ENCODE peak calls at places on chromosome 11, in nine cellular contexts. X is adrenal gland, G is thyroid gland, V is endothelial cell of umbilical vein, Z is Peyer's patch, I is heart left ventricle, Y is GM12892, K is lower leg skin, B is NB4. F is an unnamed sample.

GRCh38 chr11:33476945-33477584 is 219.9 kb downstream of the HIPK3 start:
- DNase-seq in K (no peak), G (no peak), I (no peak), B (no peak), Z (no peak), X (peak), V (no peak), Y (no peak), F (no peak)

GRCh38 chr11:116953525-116954284 is 116.3 kb upstream of the APOA1 start:
- DNase-seq in B (no peak), K (no peak), X (no peak), Z (no peak), V (no peak), Y (no peak), G (no peak), I (no peak), F (no peak)

GRCh38 chr11:101129203-101129943 is at the start of gene PGR:
- DNase-seq in Z (no peak), X (peak), I (peak), B (no peak), G (peak), V (no peak), Y (no peak), K (peak), F (no peak)

GRCh38 chr11:37449146-37449545 is 851.1 kb upstream of the RAG2 start:
- DNase-seq in K (peak), X (peak), Z (no peak), G (no peak), Y (no peak), B (peak), I (no peak), V (no peak), F (no peak)

GRCh38 chr11:95544095-95544795 is 245.3 kb downstream of the FAM76B start:
- DNase-seq in X (no peak), Z (no peak), V (no peak), K (no peak), B (no peak), I (no peak), G (no peak), Y (no peak), F (no peak)

GRCh38 chr11:68242616-68243015 is 29.2 kb downstream of the C11orf24 start:
- DNase-seq in K (no peak), V (no peak), B (no peak), I (no peak), Y (no peak), X (no peak), G (no peak), Z (no peak), F (no peak)

GRCh38 chr11:19738124-19738523 is 25.5 kb downstream of the NAV2 start:
- DNase-seq in K (no peak), G (no peak), Y (no peak), I (no peak), V (no peak), Z (no peak), B (no peak), X (no peak), F (no peak)

GRCh38 chr11:42770444-42771065 is 541.2 kb upstream of the API5 start:
- DNase-seq in G (peak), X (peak), I (no peak), K (no peak), Y (peak), B (peak), Z (no peak), V (peak), F (peak)

GRCh38 chr11:111837366-111837891 is 34.0 kb downstream of the ALG9 start:
- DNase-seq in K (no peak), B (no peak), Z (no peak), G (no peak), V (no peak), X (no peak), I (no peak), Y (no peak), F (no peak)

GRCh38 chr11:105915036-105915435 is 107.0 kb downstream of the MSANTD4 start:
- DNase-seq in X (no peak), I (no peak), K (no peak), V (no peak), B (no peak), G (no peak), Y (no peak), Z (no peak), F (no peak)

GRCh38 chr11:120063686-120064340 is 74.1 kb downstream of the TRIM29 start:
- DNase-seq in I (no peak), Y (no peak), B (no peak), G (no peak), X (no peak), V (no peak), Z (no peak), K (no peak), F (no peak)

GRCh38 chr11:122600290-122600689 is 55.2 kb upstream of the UBASH3B start:
- DNase-seq in V (no peak), I (no peak), K (no peak), G (no peak), B (no peak), Y (no peak), X (no peak), Z (no peak), F (no peak)

GRCh38 chr11:36296925-36297604 is 977 bp downstream of the PRR5L start:
- DNase-seq in K (no peak), I (no peak), X (no peak), Z (no peak), Y (no peak), B (peak), V (no peak), G (no peak), F (no peak)

GRCh38 chr11:8224711-8225110 is 39.0 kb downstream of the LMO1 start:
- DNase-seq in K (no peak), G (no peak), V (no peak), B (no peak), Z (no peak), X (no peak), Y (no peak), I (no peak), F (no peak)

GRCh38 chr11:2667940-2668339 is 31.9 kb downstream of the KCNQ1OT1 start:
- DNase-seq in Z (no peak), X (no peak), B (peak), K (peak), I (no peak), G (no peak), V (no peak), Y (no peak), F (no peak)

GRCh38 chr11:119205080-119205479 is 1.1 kb upstream of the CBL start:
- DNase-seq in I (no peak), V (no peak), K (no peak), Y (no peak), X (no peak), G (no peak), B (peak), Z (no peak), F (no peak)

GRCh38 chr11:118491041-118491440 is 36.2 kb upstream of the TTC36 start:
- DNase-seq in Y (no peak), B (no peak), G (no peak), V (no peak), I (no peak), K (no peak), X (no peak), Z (no peak), F (no peak)

GRCh38 chr11:27717377-27717776 is 17.1 kb upstream of the BDNF start:
- DNase-seq in G (no peak), Z (no peak), V (peak), K (no peak), B (no peak), X (no peak), Y (no peak), I (no peak), F (no peak)

GRCh38 chr11:134158023-134158422 is 65.7 kb downstream of the NCAPD3 start:
- DNase-seq in V (no peak), K (no peak), Z (no peak), B (no peak), I (no peak), G (no peak), X (no peak), Y (no peak), F (no peak)

GRCh38 chr11:74398244-74399159 is at the start of gene PGM2L1:
- DNase-seq in X (peak), K (peak), Y (peak), Z (peak), V (peak), B (peak), I (peak), G (peak), F (peak)
- TF ChIP-seq POLR2A in X (peak), K (no peak), Y (no peak), Z (peak), V (peak), B (peak), I (no peak), G (peak), F (no peak)

GRCh38 chr11:46616551-46617450 is at the start of gene HARBI1:
- DNase-seq in V (peak), Z (peak), G (peak), Y (peak), X (peak), I (peak), B (peak), K (peak), F (peak)

GRCh38 chr11:46612326-46612725 is 4.7 kb downstream of the HARBI1 start:
- DNase-seq in V (no peak), G (no peak), B (no peak), I (no peak), Y (no peak), X (no peak), K (no peak), Z (no peak), F (no peak)

GRCh38 chr11:46615756-46616155 is 1.3 kb downstream of the HARBI1 start:
- DNase-seq in V (no peak), I (no peak), K (no peak), Z (no peak), X (no peak), G (no peak), Y (no peak), B (no peak), F (no peak)

GRCh38 chr11:46618789-46619188 is 1.4 kb downstream of the ATG13 start:
- DNase-seq in V (no peak), I (no peak), B (peak), G (no peak), X (no peak), Y (no peak), Z (no peak), K (no peak), F (no peak)

GRCh38 chr11:46617451-46618314 is at the start of gene ATG13:
- DNase-seq in Y (peak), B (peak), K (peak), Z (peak), V (peak), I (peak), G (peak), X (peak), F (peak)
- TF ChIP-seq POLR2A in Y (peak), B (peak), K (no peak), Z (no peak), V (no peak), I (no peak), G (no peak), X (no peak), F (no peak)

GRCh38 chr11:71448257-71449161 is at the start of gene DHCR7:
- DNase-seq in K (peak), G (peak), B (peak), V (peak), Y (peak), I (peak), X (peak), Z (peak), F (peak)
- TF ChIP-seq POLR2A in K (no peak), G (no peak), B (peak), V (peak), Y (peak), I (no peak), X (peak), Z (peak), F (no peak)

GRCh38 chr11:65887026-65887722 is 1.1 kb downstream of the FIBP start:
- DNase-seq in B (no peak), X (no peak), V (no peak), K (no peak), I (no peak), Z (no peak), Y (no peak), G (no peak), F (no peak)

GRCh38 chr11:65890324-65891179 is at the start of gene CCDC85B:
- DNase-seq in Z (peak), Y (peak), K (peak), V (peak), G (peak), I (peak), X (peak), B (peak), F (peak)

GRCh38 chr11:65885808-65886536 is 2.3 kb downstream of the FIBP start:
- DNase-seq in K (no peak), I (no peak), X (no peak), B (no peak), V (no peak), G (no peak), Y (no peak), Z (no peak), F (no peak)

GRCh38 chr11:65887723-65888162 is 528 bp downstream of the FIBP start:
- DNase-seq in X (no peak), V (no peak), K (no peak), B (no peak), Z (no peak), I (no peak), G (no peak), Y (no peak), F (no peak)

GRCh38 chr11:65888163-65888814 is at the start of gene FIBP:
- DNase-seq in Y (peak), I (peak), K (peak), Z (peak), G (peak), X (peak), V (peak), B (peak), F (peak)
- TF ChIP-seq POLR2A in Y (peak), I (no peak), K (no peak), Z (peak), G (peak), X (peak), V (peak), B (peak), F (peak)

GRCh38 chr11:85857098-85857497 is 1.9 kb downstream of the CCDC83 start:
- DNase-seq in V (no peak), K (no peak), G (no peak), Y (no peak), X (no peak), I (no peak), Z (no peak), B (no peak), F (no peak)

GRCh38 chr11:85854212-85854556 is 999 bp upstream of the CCDC83 start:
- DNase-seq in X (no peak), Y (no peak), I (no peak), Z (no peak), K (no peak), V (no peak), G (no peak), B (no peak), F (no peak)

GRCh38 chr11:85855341-85855656 is at the start of gene CCDC83:
- DNase-seq in I (no peak), B (no peak), G (no peak), Z (no peak), X (no peak), V (no peak), Y (no peak), K (no peak), F (no peak)

DNA sequence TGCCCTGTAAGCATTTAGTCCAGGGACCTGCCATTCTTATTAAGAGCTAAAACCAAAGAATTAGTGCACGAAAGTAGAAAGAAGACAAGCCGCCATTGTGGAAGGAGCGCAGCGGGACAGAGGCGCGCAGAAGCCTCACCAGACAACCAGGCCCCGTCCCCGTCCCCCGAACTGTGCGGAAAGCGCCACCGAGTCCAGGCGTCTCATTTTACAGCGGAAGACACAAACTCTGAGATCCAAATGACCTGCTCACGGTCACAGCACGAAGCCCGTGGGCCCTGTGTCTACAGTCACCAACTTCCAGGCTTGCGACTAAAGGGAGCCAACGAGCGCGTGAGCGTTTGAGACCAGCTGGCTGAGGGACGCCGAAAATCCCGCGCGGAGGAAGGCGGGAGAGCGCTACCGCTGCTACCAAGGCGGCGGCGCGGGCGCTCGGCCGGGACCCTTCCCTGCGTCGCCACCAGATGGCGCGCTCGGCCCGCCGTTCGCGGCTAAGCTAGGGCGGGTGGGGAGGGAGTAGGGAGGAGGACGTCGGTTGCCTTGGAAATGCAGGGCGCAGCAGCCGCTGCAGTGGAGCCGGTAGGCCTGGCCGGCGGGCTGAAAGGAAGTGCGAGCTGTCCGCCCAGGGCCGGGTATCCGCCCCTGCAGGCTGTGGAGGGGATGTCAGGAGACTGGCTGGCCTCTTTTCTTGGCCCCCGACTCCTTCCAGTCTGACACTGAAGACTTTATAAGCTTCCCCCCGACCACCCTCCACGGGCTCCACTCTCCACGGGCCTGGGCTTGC is 434 bp upstream of the CCDC83 start:
- DNase-seq in K (peak), V (peak), Y (peak), X (peak), G (peak), B (peak), I (peak), Z (peak), F (peak)
- TF ChIP-seq POLR2A in K (no peak), V (peak), Y (peak), X (peak), G (no peak), B (peak), I (no peak), Z (no peak), F (peak)

GRCh38 chr11:46722566-46723358 is 3.7 kb downstream of the F2 start:
- DNase-seq in I (no peak), X (no peak), G (peak), Z (no peak), B (peak), V (no peak), Y (no peak), K (no peak), F (no peak)

GRCh38 chr11:46718155-46719019 is 626 bp upstream of the F2 start:
- DNase-seq in Y (no peak), B (peak), G (no peak), X (no peak), K (no peak), Z (no peak), V (no peak), I (no peak), F (no peak)

GRCh38 chr11:46719543-46720218 is 668 bp downstream of the F2 start:
- DNase-seq in V (no peak), K (no peak), Y (no peak), G (no peak), B (no peak), X (no peak), I (no peak), Z (no peak), F (no peak)

GRCh38 chr11:46721286-46721685 is 2.3 kb downstream of the F2 start:
- DNase-seq in V (no peak), Y (no peak), G (no peak), K (no peak), X (no peak), Z (no peak), I (no peak), B (no peak), F (no peak)

DNA sequence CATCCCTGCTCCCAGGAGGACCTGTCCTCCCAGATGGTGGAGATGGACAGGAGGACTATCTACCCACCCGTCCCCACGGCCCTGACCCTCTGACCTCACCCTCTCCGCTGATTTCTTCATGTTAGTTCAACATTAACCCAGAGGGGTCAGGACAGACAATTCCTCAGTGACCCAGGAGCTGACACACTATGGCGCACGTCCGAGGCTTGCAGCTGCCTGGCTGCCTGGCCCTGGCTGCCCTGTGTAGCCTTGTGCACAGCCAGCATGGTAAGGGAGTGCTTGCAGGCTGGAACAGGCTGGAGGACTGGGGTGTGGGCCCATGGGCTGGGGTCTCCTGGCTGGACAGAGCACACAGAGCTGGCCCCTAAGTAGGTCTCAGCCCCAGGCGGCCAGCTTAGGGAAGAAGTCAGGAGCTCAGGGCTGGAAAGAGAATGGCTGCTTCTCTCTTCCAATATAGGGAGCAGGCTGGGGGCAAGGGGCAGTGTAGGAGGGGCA is at the start of gene F2:
- DNase-seq in Y (no peak), I (no peak), Z (no peak), G (no peak), V (no peak), X (no peak), K (no peak), B (no peak), F (no peak)
- TF ChIP-seq POLR2A in Y (no peak), I (no peak), Z (no peak), G (no peak), V (no peak), X (no peak), K (no peak), B (no peak), F (no peak)

DNA sequence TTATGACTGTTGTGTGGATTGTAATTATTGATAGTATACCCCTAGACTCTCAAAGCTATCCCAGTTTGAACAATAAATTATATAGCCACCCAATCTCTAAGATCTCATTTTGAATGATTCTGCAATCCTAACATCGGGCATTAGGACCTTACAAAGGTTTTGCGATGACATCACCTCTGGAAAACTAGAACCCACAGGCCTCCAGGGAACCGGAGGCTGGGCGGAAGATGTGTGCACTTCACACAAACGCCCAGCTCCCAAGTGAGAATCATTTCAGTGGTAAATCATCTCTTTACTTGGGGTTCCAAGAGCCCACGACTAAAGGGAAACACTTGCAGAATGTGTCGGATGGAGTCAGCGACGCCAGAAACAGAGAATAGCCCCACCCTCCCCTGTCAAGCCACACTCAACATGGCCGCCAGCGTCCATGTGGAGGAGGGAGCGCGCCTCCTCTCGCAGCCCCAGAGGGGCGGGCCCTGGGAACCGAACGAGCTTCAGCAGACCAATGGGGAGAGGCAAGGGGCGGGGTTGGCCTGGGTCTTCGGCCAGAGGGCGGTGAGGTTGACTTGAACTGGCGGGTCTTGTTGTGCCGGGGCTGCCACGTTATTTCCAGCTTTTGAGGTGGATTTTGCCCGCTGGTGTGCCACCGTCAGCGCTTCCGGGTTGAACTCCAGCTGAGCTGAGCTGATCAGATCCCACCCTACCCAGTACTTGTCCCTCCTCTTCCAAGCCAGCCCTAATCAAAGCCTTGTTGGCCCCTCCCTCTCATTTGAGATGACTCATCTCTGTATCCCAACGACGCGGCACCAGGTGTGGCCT is 8.4 kb upstream of the MRPL48 start:
- DNase-seq in Z (peak), K (peak), I (peak), V (peak), Y (peak), X (peak), G (peak), B (peak), F (peak)
- TF ChIP-seq POLR2A in Z (peak), K (no peak), I (no peak), V (peak), Y (peak), X (peak), G (no peak), B (peak), F (peak)

GRCh38 chr11:69711824-69712801 is 8.3 kb upstream of the FGF19 start:
- DNase-seq in I (no peak), V (no peak), Y (no peak), K (no peak), B (peak), G (no peak), Z (no peak), X (no peak), F (no peak)
- TF ChIP-seq POLR2A in I (no peak), V (no peak), Y (no peak), K (no peak), B (no peak), G (no peak), Z (no peak), X (no peak), F (no peak)

GRCh38 chr11:66744485-66745355 is 15.7 kb upstream of the SPTBN2 start:
- DNase-seq in B (peak), V (peak), Y (peak), K (peak), X (peak), G (peak), I (peak), Z (peak), F (peak)
- TF ChIP-seq POLR2A in B (peak), V (peak), Y (peak), K (no peak), X (peak), G (no peak), I (no peak), Z (peak), F (peak)

GRCh38 chr11:6812391-6813005 is 13.0 kb upstream of the OR6A2 start:
- DNase-seq in K (no peak), B (peak), Z (no peak), Y (peak), I (no peak), X (peak), G (no peak), V (peak), F (peak)
- TF ChIP-seq POLR2A in K (no peak), B (no peak), Z (no peak), Y (no peak), I (no peak), X (no peak), G (no peak), V (no peak), F (no peak)